ENCODE peak calls at places on chromosomes 12 and 14, in ten cellular contexts. One of them, this sample, is unnamed. For H3K9me3, the result is how much of the 10 kb centered on the place peaks cover.

GRCh38 chr14:74660167-74660566 is 48.1 kb upstream of the LTBP2 start:
- DNase-seq in endodermal cell: no peak
- DNase-seq in CD4-positive, CD25-positive, alpha-beta regulatory T cell: no peak
- DNase-seq in sigmoid colon: no peak
- DNase-seq in CD8-positive, alpha-beta memory T cell: no peak
- DNase-seq in tibial nerve: no peak
- DNase-seq in aorta: no peak
- DNase-seq in A549: no peak
- DNase-seq in stomach: no peak
- DNase-seq in BE2C: no peak
- DNase-seq in this sample: no peak

GRCh38 chr14:56247495-56248087 is 129.4 kb downstream of the PELI2 start:
- DNase-seq in endodermal cell: no peak
- DNase-seq in CD4-positive, CD25-positive, alpha-beta regulatory T cell: no peak
- DNase-seq in sigmoid colon: no peak
- DNase-seq in CD8-positive, alpha-beta memory T cell: no peak
- DNase-seq in tibial nerve: no peak
- DNase-seq in aorta: no peak
- DNase-seq in A549: peak
- DNase-seq in stomach: no peak
- DNase-seq in BE2C: no peak
- DNase-seq in this sample: no peak

GRCh38 chr12:79998554-79998953 is 63.7 kb upstream of the PPP1R12A start:
- DNase-seq in endodermal cell: no peak
- DNase-seq in CD4-positive, CD25-positive, alpha-beta regulatory T cell: no peak
- DNase-seq in sigmoid colon: no peak
- DNase-seq in CD8-positive, alpha-beta memory T cell: no peak
- DNase-seq in tibial nerve: no peak
- DNase-seq in aorta: no peak
- DNase-seq in A549: no peak
- DNase-seq in stomach: no peak
- DNase-seq in BE2C: no peak
- DNase-seq in this sample: no peak

GRCh38 chr12:28088566-28089277 is 101.5 kb upstream of the CCDC91 start:
- DNase-seq in endodermal cell: no peak
- DNase-seq in CD4-positive, CD25-positive, alpha-beta regulatory T cell: no peak
- DNase-seq in sigmoid colon: no peak
- DNase-seq in CD8-positive, alpha-beta memory T cell: no peak
- DNase-seq in tibial nerve: no peak
- DNase-seq in aorta: no peak
- DNase-seq in A549: peak
- DNase-seq in stomach: no peak
- DNase-seq in BE2C: no peak
- DNase-seq in this sample: no peak

GRCh38 chr14:30779210-30779609 is 95.1 kb upstream of the COCH start:
- DNase-seq in endodermal cell: no peak
- DNase-seq in CD4-positive, CD25-positive, alpha-beta regulatory T cell: no peak
- DNase-seq in sigmoid colon: no peak
- DNase-seq in CD8-positive, alpha-beta memory T cell: no peak
- DNase-seq in tibial nerve: no peak
- DNase-seq in aorta: no peak
- DNase-seq in A549: peak
- DNase-seq in stomach: no peak
- DNase-seq in BE2C: no peak
- DNase-seq in this sample: no peak

GRCh38 chr14:60311417-60311816 is 62.4 kb downstream of the PPM1A start:
- DNase-seq in endodermal cell: no peak
- DNase-seq in CD4-positive, CD25-positive, alpha-beta regulatory T cell: no peak
- DNase-seq in sigmoid colon: no peak
- DNase-seq in CD8-positive, alpha-beta memory T cell: no peak
- DNase-seq in tibial nerve: peak
- DNase-seq in aorta: no peak
- DNase-seq in A549: no peak
- DNase-seq in stomach: no peak
- DNase-seq in BE2C: peak
- DNase-seq in this sample: no peak

GRCh38 chr12:62767506-62767905 is 167.4 kb downstream of the PPM1H start:
- DNase-seq in endodermal cell: no peak
- DNase-seq in CD4-positive, CD25-positive, alpha-beta regulatory T cell: no peak
- DNase-seq in sigmoid colon: no peak
- DNase-seq in CD8-positive, alpha-beta memory T cell: no peak
- DNase-seq in tibial nerve: no peak
- DNase-seq in aorta: no peak
- DNase-seq in A549: peak
- DNase-seq in stomach: no peak
- DNase-seq in BE2C: no peak
- DNase-seq in this sample: no peak

GRCh38 chr12:19251481-19251880 is 121.9 kb downstream of the PLEKHA5 start:
- DNase-seq in endodermal cell: no peak
- DNase-seq in CD4-positive, CD25-positive, alpha-beta regulatory T cell: no peak
- DNase-seq in sigmoid colon: no peak
- DNase-seq in CD8-positive, alpha-beta memory T cell: no peak
- DNase-seq in tibial nerve: no peak
- DNase-seq in aorta: no peak
- DNase-seq in A549: no peak
- DNase-seq in stomach: no peak
- DNase-seq in BE2C: no peak
- DNase-seq in this sample: no peak

GRCh38 chr14:33589334-33589733 is 361.5 kb downstream of the EGLN3 start:
- DNase-seq in endodermal cell: no peak
- DNase-seq in CD4-positive, CD25-positive, alpha-beta regulatory T cell: no peak
- DNase-seq in sigmoid colon: no peak
- DNase-seq in CD8-positive, alpha-beta memory T cell: no peak
- DNase-seq in tibial nerve: no peak
- DNase-seq in aorta: no peak
- DNase-seq in A549: no peak
- DNase-seq in stomach: peak
- DNase-seq in BE2C: no peak
- DNase-seq in this sample: no peak

GRCh38 chr12:124828264-124829007 is 35.2 kb downstream of the SCARB1 start:
- DNase-seq in endodermal cell: peak
- DNase-seq in CD4-positive, CD25-positive, alpha-beta regulatory T cell: no peak
- DNase-seq in sigmoid colon: no peak
- DNase-seq in CD8-positive, alpha-beta memory T cell: no peak
- DNase-seq in tibial nerve: no peak
- DNase-seq in aorta: no peak
- DNase-seq in A549: peak
- DNase-seq in stomach: peak
- DNase-seq in BE2C: no peak
- DNase-seq in this sample: no peak

GRCh38 chr14:46381674-46382073 is 269.9 kb downstream of the RPL10L start:
- DNase-seq in endodermal cell: no peak
- DNase-seq in CD4-positive, CD25-positive, alpha-beta regulatory T cell: no peak
- DNase-seq in sigmoid colon: no peak
- DNase-seq in CD8-positive, alpha-beta memory T cell: no peak
- DNase-seq in tibial nerve: no peak
- DNase-seq in aorta: no peak
- DNase-seq in A549: no peak
- DNase-seq in stomach: no peak
- DNase-seq in BE2C: no peak
- DNase-seq in this sample: no peak

GRCh38 chr12:5746496-5746895 is 198.6 kb downstream of the ANO2 start:
- DNase-seq in endodermal cell: no peak
- DNase-seq in CD4-positive, CD25-positive, alpha-beta regulatory T cell: no peak
- DNase-seq in sigmoid colon: no peak
- DNase-seq in CD8-positive, alpha-beta memory T cell: no peak
- DNase-seq in tibial nerve: no peak
- DNase-seq in aorta: no peak
- DNase-seq in A549: no peak
- DNase-seq in stomach: no peak
- DNase-seq in BE2C: no peak
- DNase-seq in this sample: no peak

DNA sequence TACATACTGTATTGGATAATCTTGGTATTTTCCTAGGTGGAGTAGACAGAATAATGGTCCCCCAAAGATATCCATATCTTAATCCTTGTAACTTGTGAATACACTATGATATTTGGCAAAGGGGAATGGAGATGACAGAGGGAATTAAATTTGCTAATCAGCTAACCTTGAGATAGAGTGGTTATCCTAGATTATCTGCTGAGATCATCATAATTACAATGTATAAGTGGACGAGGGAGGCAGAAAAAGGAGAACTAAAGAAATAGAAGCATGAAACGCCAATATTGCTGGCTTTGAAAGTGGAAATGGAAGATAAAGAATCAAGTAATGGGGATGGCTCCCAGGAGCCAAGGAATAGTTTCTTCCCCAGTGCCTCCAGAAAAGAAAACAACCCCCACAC is 398.7 kb downstream of the NOVA1 start:
- DNase-seq in endodermal cell: no peak
- DNase-seq in CD4-positive, CD25-positive, alpha-beta regulatory T cell: no peak
- DNase-seq in sigmoid colon: no peak
- DNase-seq in CD8-positive, alpha-beta memory T cell: no peak
- DNase-seq in tibial nerve: no peak
- DNase-seq in aorta: no peak
- DNase-seq in A549: no peak
- DNase-seq in stomach: no peak
- DNase-seq in BE2C: no peak
- DNase-seq in this sample: no peak
- H3K9me3 ChIP-seq in endodermal cell: under half
- H3K9me3 ChIP-seq in CD4-positive, CD25-positive, alpha-beta regulatory T cell: under half
- H3K9me3 ChIP-seq in sigmoid colon: under half
- H3K9me3 ChIP-seq in CD8-positive, alpha-beta memory T cell: under half
- H3K9me3 ChIP-seq in tibial nerve: under half
- H3K9me3 ChIP-seq in aorta: under half
- H3K9me3 ChIP-seq in A549: under half
- H3K9me3 ChIP-seq in stomach: under half
- H3K9me3 ChIP-seq in BE2C: under half
- H3K9me3 ChIP-seq in this sample: under half

GRCh38 chr12:131090254-131091210 is 136.8 kb downstream of the ADGRD1 start:
- DNase-seq in endodermal cell: peak
- DNase-seq in CD4-positive, CD25-positive, alpha-beta regulatory T cell: no peak
- DNase-seq in sigmoid colon: peak
- DNase-seq in CD8-positive, alpha-beta memory T cell: no peak
- DNase-seq in tibial nerve: no peak
- DNase-seq in aorta: peak
- DNase-seq in A549: peak
- DNase-seq in stomach: no peak
- DNase-seq in BE2C: peak
- DNase-seq in this sample: no peak
- H3K9me3 ChIP-seq in endodermal cell: under half
- H3K9me3 ChIP-seq in CD4-positive, CD25-positive, alpha-beta regulatory T cell: under half
- H3K9me3 ChIP-seq in sigmoid colon: under half
- H3K9me3 ChIP-seq in CD8-positive, alpha-beta memory T cell: under half
- H3K9me3 ChIP-seq in tibial nerve: under half
- H3K9me3 ChIP-seq in aorta: under half
- H3K9me3 ChIP-seq in A549: under half
- H3K9me3 ChIP-seq in stomach: under half
- H3K9me3 ChIP-seq in BE2C: under half
- H3K9me3 ChIP-seq in this sample: under half

GRCh38 chr14:29503903-29504302 is 423.7 kb downstream of the PRKD1 start:
- DNase-seq in endodermal cell: no peak
- DNase-seq in CD4-positive, CD25-positive, alpha-beta regulatory T cell: no peak
- DNase-seq in sigmoid colon: no peak
- DNase-seq in CD8-positive, alpha-beta memory T cell: no peak
- DNase-seq in tibial nerve: no peak
- DNase-seq in aorta: no peak
- DNase-seq in A549: no peak
- DNase-seq in stomach: no peak
- DNase-seq in BE2C: no peak
- DNase-seq in this sample: no peak
- H3K9me3 ChIP-seq in endodermal cell: under half
- H3K9me3 ChIP-seq in CD4-positive, CD25-positive, alpha-beta regulatory T cell: under half
- H3K9me3 ChIP-seq in sigmoid colon: under half
- H3K9me3 ChIP-seq in CD8-positive, alpha-beta memory T cell: under half
- H3K9me3 ChIP-seq in tibial nerve: under half
- H3K9me3 ChIP-seq in aorta: under half
- H3K9me3 ChIP-seq in A549: under half
- H3K9me3 ChIP-seq in stomach: under half
- H3K9me3 ChIP-seq in BE2C: under half
- H3K9me3 ChIP-seq in this sample: under half

DNA sequence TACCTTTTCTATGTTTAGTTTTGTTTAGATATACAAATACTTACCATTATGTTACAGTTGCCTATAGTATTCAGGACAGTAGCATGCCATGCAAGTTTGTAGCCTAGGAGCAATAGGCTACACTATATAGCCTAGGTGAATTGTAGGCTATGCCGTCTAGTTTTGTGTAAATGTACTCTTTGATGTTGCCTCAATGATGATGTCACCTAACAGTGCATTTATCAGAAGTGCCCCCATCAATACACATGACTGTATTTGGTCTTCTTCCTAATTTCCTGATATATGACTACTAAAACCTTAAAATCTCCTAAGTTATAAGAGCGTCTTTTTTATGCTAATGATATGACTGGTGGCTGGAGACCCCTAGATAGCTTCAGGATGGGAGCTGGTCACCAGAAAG is 394.4 kb upstream of the STXBP6 start:
- DNase-seq in endodermal cell: no peak
- DNase-seq in CD4-positive, CD25-positive, alpha-beta regulatory T cell: no peak
- DNase-seq in sigmoid colon: no peak
- DNase-seq in CD8-positive, alpha-beta memory T cell: no peak
- DNase-seq in tibial nerve: no peak
- DNase-seq in aorta: no peak
- DNase-seq in A549: no peak
- DNase-seq in stomach: no peak
- DNase-seq in BE2C: no peak
- DNase-seq in this sample: no peak
- H3K9me3 ChIP-seq in endodermal cell: under half
- H3K9me3 ChIP-seq in CD4-positive, CD25-positive, alpha-beta regulatory T cell: under half
- H3K9me3 ChIP-seq in sigmoid colon: under half
- H3K9me3 ChIP-seq in CD8-positive, alpha-beta memory T cell: under half
- H3K9me3 ChIP-seq in tibial nerve: under half
- H3K9me3 ChIP-seq in aorta: under half
- H3K9me3 ChIP-seq in A549: under half
- H3K9me3 ChIP-seq in stomach: under half
- H3K9me3 ChIP-seq in BE2C: under half
- H3K9me3 ChIP-seq in this sample: under half

DNA sequence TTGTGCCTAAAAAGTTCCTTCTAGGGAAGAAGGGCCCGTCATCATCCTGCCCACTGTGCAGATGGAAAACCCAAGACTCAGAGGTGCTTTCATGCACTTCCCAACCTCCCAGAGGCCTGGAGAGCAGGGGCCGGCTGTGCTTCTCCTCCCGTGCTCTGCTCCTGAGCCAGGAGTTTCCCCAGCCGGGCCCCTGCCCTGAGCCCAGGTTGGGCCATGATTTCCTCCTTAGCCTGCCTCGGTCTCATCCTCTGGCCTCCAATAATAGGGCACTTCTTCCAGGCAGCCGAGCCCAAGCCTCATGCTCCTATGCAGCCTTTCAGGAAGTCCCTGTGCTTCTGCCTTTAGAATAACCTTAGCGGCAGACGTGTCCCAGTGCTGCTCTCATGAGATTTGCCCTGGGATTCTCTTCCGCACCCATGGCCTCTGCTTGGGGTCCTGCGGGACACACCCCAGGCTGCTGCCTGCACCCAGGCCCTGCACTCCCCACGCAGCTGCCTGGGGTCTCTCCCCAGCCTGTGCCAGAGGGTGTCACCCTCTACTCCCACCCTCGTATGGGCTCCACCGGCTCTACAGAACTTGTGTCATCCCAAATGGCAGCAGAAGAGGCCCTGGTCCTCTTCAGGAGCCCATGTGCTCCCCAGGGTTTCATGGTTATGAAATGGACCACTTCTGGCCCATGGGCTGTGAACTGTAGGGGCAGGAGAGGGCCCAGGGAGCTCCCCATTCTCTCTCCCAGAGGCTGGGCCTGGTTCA is 359.3 kb downstream of the ADGRD1 start:
- DNase-seq in endodermal cell: no peak
- DNase-seq in CD4-positive, CD25-positive, alpha-beta regulatory T cell: no peak
- DNase-seq in sigmoid colon: no peak
- DNase-seq in CD8-positive, alpha-beta memory T cell: no peak
- DNase-seq in tibial nerve: no peak
- DNase-seq in aorta: no peak
- DNase-seq in A549: no peak
- DNase-seq in stomach: no peak
- DNase-seq in BE2C: no peak
- DNase-seq in this sample: no peak
- H3K9me3 ChIP-seq in endodermal cell: under half
- H3K9me3 ChIP-seq in CD4-positive, CD25-positive, alpha-beta regulatory T cell: under half
- H3K9me3 ChIP-seq in sigmoid colon: under half
- H3K9me3 ChIP-seq in CD8-positive, alpha-beta memory T cell: under half
- H3K9me3 ChIP-seq in tibial nerve: under half
- H3K9me3 ChIP-seq in aorta: under half
- H3K9me3 ChIP-seq in A549: under half
- H3K9me3 ChIP-seq in stomach: under half
- H3K9me3 ChIP-seq in BE2C: under half
- H3K9me3 ChIP-seq in this sample: under half